ENCODE peak calls at places on chromosome 6, in four cellular contexts. C is SJSA1, H is COR-L47, D is astrocyte. N is an unnamed sample.

GRCh38 chr6:40344566-40345185 is 242.5 kb downstream of the LRFN2 start:
- DNase-seq in D (no peak), H (no peak), C (peak; percentile 33), N (no peak)

GRCh38 chr6:111618407-111618806 is 12.7 kb upstream of the TRAF3IP2 start:
- DNase-seq in D (no peak), H (no peak), C (no peak), N (no peak)

GRCh38 chr6:82569022-82569421 is 205.4 kb downstream of the TPBG start:
- DNase-seq in D (no peak), H (peak; percentile 71), C (no peak), N (no peak)

GRCh38 chr6:166058064-166058739 is 109.4 kb downstream of the TBXT start:
- DNase-seq in H (no peak), D (peak; percentile 71), C (no peak), N (no peak)

GRCh38 chr6:140560671-140561070 is 1186.2 kb upstream of the CITED2 start:
- DNase-seq in C (no peak), H (no peak), D (no peak), N (no peak)

GRCh38 chr6:155447949-155448348 is 7.7 kb downstream of the NOX3 start:
- DNase-seq in D (no peak), H (no peak), C (no peak), N (no peak)

GRCh38 chr6:159836294-159837140 is 36.4 kb downstream of the PNLDC1 start:
- DNase-seq in H (no peak), D (peak; percentile 12), C (no peak), N (no peak)

GRCh38 chr6:35489995-35490791 is 6.7 kb downstream of the TEAD3 start:
- DNase-seq in H (no peak), C (peak; percentile 97), D (peak; percentile 67), N (peak; percentile 80)

GRCh38 chr6:64293298-64293697 is 657.7 kb downstream of the PHF3 start:
- DNase-seq in C (no peak), H (no peak), D (no peak), N (no peak)

GRCh38 chr6:14499309-14499708 is 381.7 kb downstream of the CD83 start:
- DNase-seq in H (no peak), C (no peak), D (no peak), N (no peak)

GRCh38 chr6:3789018-3789895 is 37.7 kb upstream of the PXDC1 start:
- DNase-seq in D (peak; percentile 87), C (no peak), H (no peak), N (no peak)

GRCh38 chr6:37940074-37940847 is 120.7 kb downstream of the ZFAND3 start:
- DNase-seq in H (no peak), D (peak; percentile 29), C (peak; percentile 52), N (no peak)

GRCh38 chr6:108127826-108128225 is 38.0 kb upstream of the NR2E1 start:
- DNase-seq in H (no peak), C (peak; percentile 68), D (no peak), N (no peak)

GRCh38 chr6:101918476-101918875 is 525.0 kb downstream of the GRIK2 start:
- DNase-seq in D (peak; percentile 0), H (no peak), C (no peak), N (no peak)

GRCh38 chr6:87698618-87699017 is 3.4 kb downstream of the AKIRIN2 start:
- DNase-seq in C (no peak), H (no peak), D (no peak), N (no peak)

GRCh38 chr6:69487688-69488087 is 309.1 kb downstream of the LMBRD1 start:
- DNase-seq in C (no peak), D (no peak), H (no peak), N (no peak)

GRCh38 chr6:3759656-3760245 is 8.2 kb upstream of the PXDC1 start:
- DNase-seq in H (no peak), D (peak; percentile 95), C (no peak), N (no peak)

GRCh38 chr6:42344756-42345155 is 107.0 kb downstream of the TRERF1 start:
- DNase-seq in H (no peak), D (no peak), C (no peak), N (no peak)

GRCh38 chr6:161033667-161034066 is 42.1 kb downstream of the MAP3K4 start:
- DNase-seq in D (peak; percentile 24), C (no peak), H (no peak), N (no peak)

GRCh38 chr6:122869437-122870024 is 80.5 kb downstream of the SMPDL3A start:
- DNase-seq in C (no peak), H (peak; percentile 42), D (peak; percentile 23), N (no peak)

GRCh38 chr6:163605388-163606097 is 191.0 kb downstream of the QKI start:
- DNase-seq in C (no peak), D (no peak), H (no peak), N (no peak)

GRCh38 chr6:10759312-10759839 is 11.8 kb downstream of the TMEM14B start:
- DNase-seq in C (peak; percentile 83), D (peak; percentile 89), H (peak; percentile 4), N (no peak)

GRCh38 chr6:74167951-74168350 is 471.9 kb downstream of the CD109 start:
- DNase-seq in C (no peak), D (no peak), H (no peak), N (no peak)

GRCh38 chr6:7438011-7438410 is 48.4 kb downstream of the RIOK1 start:
- DNase-seq in D (no peak), C (no peak), H (no peak), N (no peak)

GRCh38 chr6:127717384-127717783 is 140.4 kb downstream of the C6orf58 start:
- DNase-seq in D (no peak), H (no peak), C (no peak), N (no peak)

GRCh38 chr6:39330057-39330456 is 7.6 kb upstream of the KCNK16 start:
- DNase-seq in C (no peak), H (peak; percentile 21), D (no peak), N (no peak)

GRCh38 chr6:11272491-11273192 is 40.2 kb upstream of the NEDD9 start:
- DNase-seq in C (no peak), D (no peak), H (no peak), N (peak; percentile 65)

GRCh38 chr6:147053311-147053921 is 150.8 kb upstream of the STXBP5 start:
- DNase-seq in C (no peak), H (no peak), D (no peak), N (no peak)

GRCh38 chr6:74573613-74574012 is 632.2 kb downstream of the COL12A1 start:
- DNase-seq in C (no peak), H (no peak), D (no peak), N (no peak)